ENCODE peak calls at places on chromosomes 13 and 19, in ten cellular contexts. One of them, this sample, is unnamed. For H3K4me1, the result is how much of the 10 kb centered on the place peaks cover.

GRCh38 chr19:10975374-10976036 is 14.7 kb downstream of the SMARCA4 start:
- DNase-seq in aorta: peak
- DNase-seq in Panc1: no peak
- DNase-seq in IMR-90: peak
- DNase-seq in thyroid gland: peak
- DNase-seq in naive thymus-derived CD4-positive, alpha-beta T cell: no peak
- DNase-seq in heart right ventricle: peak
- DNase-seq in mucosa of descending colon: peak
- DNase-seq in astrocyte: peak
- DNase-seq in neural progenitor cell: no peak
- DNase-seq in this sample: no peak

GRCh38 chr19:33595783-33596182 is 26.0 kb upstream of the CHST8 start:
- DNase-seq in thyroid gland: no peak
- DNase-seq in astrocyte: no peak
- DNase-seq in mucosa of descending colon: no peak
- DNase-seq in Panc1: no peak
- DNase-seq in IMR-90: no peak
- DNase-seq in heart right ventricle: no peak
- DNase-seq in aorta: no peak
- DNase-seq in naive thymus-derived CD4-positive, alpha-beta T cell: no peak
- DNase-seq in neural progenitor cell: no peak
- DNase-seq in this sample: no peak

GRCh38 chr19:42048992-42049391 is 21.0 kb downstream of the GRIK5 start:
- DNase-seq in aorta: no peak
- DNase-seq in neural progenitor cell: no peak
- DNase-seq in thyroid gland: no peak
- DNase-seq in heart right ventricle: no peak
- DNase-seq in IMR-90: no peak
- DNase-seq in Panc1: no peak
- DNase-seq in mucosa of descending colon: peak
- DNase-seq in astrocyte: no peak
- DNase-seq in naive thymus-derived CD4-positive, alpha-beta T cell: no peak
- DNase-seq in this sample: peak

GRCh38 chr13:70723732-70724131 is 615.5 kb upstream of the KLHL1 start:
- DNase-seq in naive thymus-derived CD4-positive, alpha-beta T cell: no peak
- DNase-seq in aorta: no peak
- DNase-seq in IMR-90: no peak
- DNase-seq in astrocyte: no peak
- DNase-seq in mucosa of descending colon: no peak
- DNase-seq in thyroid gland: no peak
- DNase-seq in neural progenitor cell: no peak
- DNase-seq in Panc1: no peak
- DNase-seq in heart right ventricle: no peak
- DNase-seq in this sample: no peak

GRCh38 chr19:49073514-49074378 is 1.2 kb upstream of the KCNA7 start:
- DNase-seq in heart right ventricle: no peak
- DNase-seq in mucosa of descending colon: no peak
- DNase-seq in IMR-90: no peak
- DNase-seq in neural progenitor cell: peak
- DNase-seq in Panc1: no peak
- DNase-seq in thyroid gland: no peak
- DNase-seq in aorta: no peak
- DNase-seq in naive thymus-derived CD4-positive, alpha-beta T cell: no peak
- DNase-seq in astrocyte: no peak
- DNase-seq in this sample: peak

GRCh38 chr19:8973501-8974091 is 36.6 kb downstream of the MUC16 start:
- DNase-seq in mucosa of descending colon: peak
- DNase-seq in aorta: no peak
- DNase-seq in astrocyte: no peak
- DNase-seq in neural progenitor cell: peak
- DNase-seq in Panc1: no peak
- DNase-seq in heart right ventricle: no peak
- DNase-seq in naive thymus-derived CD4-positive, alpha-beta T cell: no peak
- DNase-seq in IMR-90: no peak
- DNase-seq in thyroid gland: no peak
- DNase-seq in this sample: peak

GRCh38 chr19:14152713-14153112 is 16.3 kb upstream of the ASF1B start:
- DNase-seq in naive thymus-derived CD4-positive, alpha-beta T cell: no peak
- DNase-seq in neural progenitor cell: no peak
- DNase-seq in IMR-90: no peak
- DNase-seq in heart right ventricle: no peak
- DNase-seq in thyroid gland: peak
- DNase-seq in Panc1: no peak
- DNase-seq in astrocyte: no peak
- DNase-seq in aorta: no peak
- DNase-seq in mucosa of descending colon: no peak
- DNase-seq in this sample: no peak

GRCh38 chr13:91544723-91545122 is 146.3 kb downstream of the GPC5 start:
- DNase-seq in neural progenitor cell: peak
- DNase-seq in aorta: no peak
- DNase-seq in IMR-90: no peak
- DNase-seq in thyroid gland: no peak
- DNase-seq in naive thymus-derived CD4-positive, alpha-beta T cell: no peak
- DNase-seq in astrocyte: no peak
- DNase-seq in Panc1: no peak
- DNase-seq in mucosa of descending colon: no peak
- DNase-seq in heart right ventricle: no peak
- DNase-seq in this sample: no peak

GRCh38 chr13:50531917-50532899 is 311.3 kb downstream of the DLEU7 start:
- DNase-seq in IMR-90: peak
- DNase-seq in heart right ventricle: no peak
- DNase-seq in thyroid gland: no peak
- DNase-seq in astrocyte: no peak
- DNase-seq in aorta: no peak
- DNase-seq in naive thymus-derived CD4-positive, alpha-beta T cell: no peak
- DNase-seq in neural progenitor cell: no peak
- DNase-seq in mucosa of descending colon: peak
- DNase-seq in Panc1: no peak
- DNase-seq in this sample: peak

GRCh38 chr13:50524540-50524939 is 319.0 kb downstream of the DLEU7 start:
- DNase-seq in Panc1: no peak
- DNase-seq in heart right ventricle: no peak
- DNase-seq in mucosa of descending colon: no peak
- DNase-seq in aorta: no peak
- DNase-seq in astrocyte: no peak
- DNase-seq in neural progenitor cell: no peak
- DNase-seq in thyroid gland: no peak
- DNase-seq in IMR-90: no peak
- DNase-seq in naive thymus-derived CD4-positive, alpha-beta T cell: no peak
- DNase-seq in this sample: no peak

GRCh38 chr13:50527612-50528509 is 315.6 kb downstream of the DLEU7 start:
- DNase-seq in heart right ventricle: no peak
- DNase-seq in mucosa of descending colon: no peak
- DNase-seq in IMR-90: no peak
- DNase-seq in Panc1: no peak
- DNase-seq in naive thymus-derived CD4-positive, alpha-beta T cell: no peak
- DNase-seq in thyroid gland: peak
- DNase-seq in astrocyte: no peak
- DNase-seq in neural progenitor cell: no peak
- DNase-seq in aorta: no peak
- DNase-seq in this sample: no peak

GRCh38 chr13:50526771-50527567 is 316.5 kb downstream of the DLEU7 start:
- DNase-seq in astrocyte: no peak
- DNase-seq in IMR-90: no peak
- DNase-seq in aorta: no peak
- DNase-seq in heart right ventricle: no peak
- DNase-seq in naive thymus-derived CD4-positive, alpha-beta T cell: no peak
- DNase-seq in Panc1: no peak
- DNase-seq in thyroid gland: peak
- DNase-seq in mucosa of descending colon: no peak
- DNase-seq in neural progenitor cell: no peak
- DNase-seq in this sample: no peak

DNA sequence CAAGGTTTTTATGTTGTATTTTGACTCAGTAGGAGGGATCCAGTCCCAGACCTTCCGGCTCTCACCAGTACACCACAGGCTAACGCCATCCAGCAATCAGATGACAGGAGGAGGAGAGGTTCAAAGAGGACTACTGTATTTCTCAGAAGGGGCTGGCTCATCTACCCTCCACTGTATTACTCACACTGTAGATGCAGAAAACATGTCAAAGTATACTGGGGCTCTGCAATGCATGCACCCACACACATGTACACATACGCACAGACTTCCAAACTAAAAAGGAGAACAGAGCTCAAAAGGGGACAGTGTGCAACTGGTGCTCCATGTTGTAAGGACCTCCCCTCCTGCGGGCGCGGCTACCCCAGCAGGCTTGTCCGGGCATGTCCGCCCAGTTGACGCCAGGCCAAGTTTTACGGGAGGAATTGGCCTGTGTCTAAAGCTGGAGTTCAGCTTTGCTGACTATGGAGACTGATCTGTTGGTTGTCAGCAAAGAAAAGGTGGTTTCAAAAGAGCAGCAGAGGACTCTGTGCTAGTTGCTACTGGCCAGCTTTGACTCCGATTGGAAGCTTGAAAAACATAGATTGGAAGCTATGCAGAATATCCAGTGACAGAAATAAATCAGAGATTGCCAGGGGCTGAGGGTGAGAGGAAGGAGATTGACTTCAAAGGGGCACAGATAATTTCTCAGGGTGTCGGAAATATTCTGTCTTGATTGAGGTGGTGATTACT is 314.2 kb downstream of the DLEU7 start:
- DNase-seq in Panc1: no peak
- DNase-seq in aorta: peak
- DNase-seq in mucosa of descending colon: peak
- DNase-seq in IMR-90: peak
- DNase-seq in neural progenitor cell: no peak
- DNase-seq in heart right ventricle: peak
- DNase-seq in astrocyte: peak
- DNase-seq in thyroid gland: peak
- DNase-seq in naive thymus-derived CD4-positive, alpha-beta T cell: no peak
- DNase-seq in this sample: peak
- H3K4me3 ChIP-seq in Panc1: peak
- H3K4me3 ChIP-seq in aorta: no peak
- H3K4me3 ChIP-seq in mucosa of descending colon: no peak
- H3K4me3 ChIP-seq in IMR-90: peak
- H3K4me3 ChIP-seq in neural progenitor cell: no peak
- H3K4me3 ChIP-seq in heart right ventricle: peak
- H3K4me3 ChIP-seq in astrocyte: peak
- H3K4me3 ChIP-seq in thyroid gland: no peak
- H3K4me3 ChIP-seq in naive thymus-derived CD4-positive, alpha-beta T cell: no peak
- H3K4me3 ChIP-seq in this sample: no peak

DNA sequence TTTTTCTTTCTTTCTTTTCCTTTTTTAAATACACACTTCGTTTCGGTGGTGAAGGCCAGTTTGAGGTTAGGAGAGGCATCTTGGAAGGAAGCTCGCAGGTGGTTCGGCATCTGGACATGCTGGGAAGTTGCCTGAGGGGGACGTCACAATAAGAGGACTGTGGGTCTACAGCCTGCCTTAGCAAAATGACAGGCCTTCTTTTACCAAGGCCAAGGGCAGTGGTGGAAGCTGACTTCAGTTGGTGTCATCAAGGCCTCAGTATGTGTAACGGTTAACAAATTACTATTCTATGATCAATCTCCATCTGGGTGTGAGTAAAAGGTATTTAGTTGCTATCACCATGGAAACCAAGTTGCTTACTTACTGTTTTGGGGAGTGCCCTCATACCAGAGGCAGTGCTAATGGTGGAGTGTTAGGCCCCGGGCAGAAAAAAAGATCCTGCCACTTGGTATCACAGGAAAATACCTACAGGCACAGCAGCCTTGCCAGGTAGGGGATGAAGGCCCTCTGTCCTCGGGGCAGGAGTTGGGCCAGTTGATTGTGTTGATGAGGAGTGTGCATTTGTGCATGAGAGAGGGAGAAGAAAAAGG is 10.3 kb downstream of the ACTN4 start:
- DNase-seq in astrocyte: peak
- DNase-seq in mucosa of descending colon: no peak
- DNase-seq in Panc1: peak
- DNase-seq in naive thymus-derived CD4-positive, alpha-beta T cell: no peak
- DNase-seq in thyroid gland: peak
- DNase-seq in heart right ventricle: no peak
- DNase-seq in aorta: no peak
- DNase-seq in neural progenitor cell: peak
- DNase-seq in IMR-90: peak
- DNase-seq in this sample: no peak
- H3K4me1 ChIP-seq in astrocyte: half or more
- H3K4me1 ChIP-seq in mucosa of descending colon: half or more
- H3K4me1 ChIP-seq in Panc1: half or more
- H3K4me1 ChIP-seq in naive thymus-derived CD4-positive, alpha-beta T cell: under half
- H3K4me1 ChIP-seq in thyroid gland: half or more
- H3K4me1 ChIP-seq in heart right ventricle: half or more
- H3K4me1 ChIP-seq in aorta: under half
- H3K4me1 ChIP-seq in neural progenitor cell: under half
- H3K4me1 ChIP-seq in IMR-90: under half
- H3K4me1 ChIP-seq in this sample: half or more

GRCh38 chr19:45670670-45671453 is 2.8 kb downstream of the GIPR start:
- DNase-seq in IMR-90: peak
- DNase-seq in mucosa of descending colon: peak
- DNase-seq in thyroid gland: peak
- DNase-seq in neural progenitor cell: peak
- DNase-seq in aorta: peak
- DNase-seq in Panc1: no peak
- DNase-seq in heart right ventricle: peak
- DNase-seq in naive thymus-derived CD4-positive, alpha-beta T cell: peak
- DNase-seq in astrocyte: no peak
- DNase-seq in this sample: peak
- H3K4me3 ChIP-seq in IMR-90: no peak
- H3K4me3 ChIP-seq in mucosa of descending colon: no peak
- H3K4me3 ChIP-seq in thyroid gland: no peak
- H3K4me3 ChIP-seq in neural progenitor cell: peak
- H3K4me3 ChIP-seq in aorta: no peak
- H3K4me3 ChIP-seq in Panc1: peak
- H3K4me3 ChIP-seq in heart right ventricle: no peak
- H3K4me3 ChIP-seq in naive thymus-derived CD4-positive, alpha-beta T cell: no peak
- H3K4me3 ChIP-seq in astrocyte: no peak
- H3K4me3 ChIP-seq in this sample: no peak

GRCh38 chr19:2785244-2786000 is at the start of gene THOP1:
- DNase-seq in heart right ventricle: peak
- DNase-seq in neural progenitor cell: peak
- DNase-seq in astrocyte: peak
- DNase-seq in aorta: peak
- DNase-seq in IMR-90: peak
- DNase-seq in Panc1: peak
- DNase-seq in naive thymus-derived CD4-positive, alpha-beta T cell: peak
- DNase-seq in mucosa of descending colon: peak
- DNase-seq in thyroid gland: peak
- DNase-seq in this sample: peak

GRCh38 chr19:2782357-2782935 is 627 bp downstream of the SGTA start:
- DNase-seq in thyroid gland: no peak
- DNase-seq in mucosa of descending colon: peak
- DNase-seq in heart right ventricle: no peak
- DNase-seq in IMR-90: no peak
- DNase-seq in neural progenitor cell: no peak
- DNase-seq in astrocyte: no peak
- DNase-seq in Panc1: no peak
- DNase-seq in aorta: no peak
- DNase-seq in naive thymus-derived CD4-positive, alpha-beta T cell: no peak
- DNase-seq in this sample: no peak

GRCh38 chr19:2782936-2783780 is at the start of gene SGTA:
- DNase-seq in naive thymus-derived CD4-positive, alpha-beta T cell: peak
- DNase-seq in aorta: peak
- DNase-seq in thyroid gland: peak
- DNase-seq in heart right ventricle: peak
- DNase-seq in neural progenitor cell: peak
- DNase-seq in Panc1: peak
- DNase-seq in astrocyte: peak
- DNase-seq in IMR-90: peak
- DNase-seq in mucosa of descending colon: peak
- DNase-seq in this sample: peak

GRCh38 chr19:2787115-2787514 is 1.8 kb downstream of the THOP1 start:
- DNase-seq in naive thymus-derived CD4-positive, alpha-beta T cell: no peak
- DNase-seq in heart right ventricle: no peak
- DNase-seq in mucosa of descending colon: no peak
- DNase-seq in neural progenitor cell: no peak
- DNase-seq in thyroid gland: no peak
- DNase-seq in Panc1: no peak
- DNase-seq in aorta: no peak
- DNase-seq in IMR-90: no peak
- DNase-seq in astrocyte: no peak
- DNase-seq in this sample: no peak

DNA sequence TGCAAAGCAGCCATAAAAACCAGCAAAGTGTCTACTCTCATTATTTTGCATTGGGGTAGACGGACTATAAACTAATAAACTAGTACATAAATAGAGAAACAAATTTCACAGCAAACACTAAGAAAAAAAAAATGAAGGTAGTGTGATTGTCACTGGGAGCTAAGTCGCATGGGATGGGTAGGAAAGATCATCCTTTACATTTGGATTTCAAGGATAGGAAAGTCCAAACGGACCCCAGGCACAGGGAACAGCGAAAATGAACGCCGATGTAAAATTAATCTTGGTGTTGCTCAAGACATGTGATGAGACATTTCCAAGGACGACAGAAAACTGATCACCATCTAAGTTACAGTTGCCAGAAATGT is 690 bp upstream of the SGTA start:
- DNase-seq in IMR-90: no peak
- DNase-seq in aorta: no peak
- DNase-seq in naive thymus-derived CD4-positive, alpha-beta T cell: no peak
- DNase-seq in heart right ventricle: no peak
- DNase-seq in thyroid gland: no peak
- DNase-seq in mucosa of descending colon: no peak
- DNase-seq in neural progenitor cell: no peak
- DNase-seq in Panc1: no peak
- DNase-seq in astrocyte: no peak
- DNase-seq in this sample: no peak
- H3K4me1 ChIP-seq in IMR-90: under half
- H3K4me1 ChIP-seq in aorta: under half
- H3K4me1 ChIP-seq in naive thymus-derived CD4-positive, alpha-beta T cell: under half
- H3K4me1 ChIP-seq in heart right ventricle: half or more
- H3K4me1 ChIP-seq in thyroid gland: half or more
- H3K4me1 ChIP-seq in mucosa of descending colon: under half
- H3K4me1 ChIP-seq in neural progenitor cell: under half
- H3K4me1 ChIP-seq in Panc1: under half
- H3K4me1 ChIP-seq in astrocyte: under half
- H3K4me1 ChIP-seq in this sample: under half